ENCODE peak calls at places on chromosomes 13 and 19, in four cellular contexts. G is bronchial epithelial cell, J is fibroblast of lung, H is MCF 10A. X is an unnamed sample.

GRCh38 chr13:104571161-104571889 is 1505.1 kb upstream of the SLC10A2 start:
- DNase-seq in J (peak; percentile 88), G (peak; percentile 89), H (peak; percentile 80), X (no peak)

GRCh38 chr19:40756502-40757110 is 5.6 kb downstream of the SNRPA start:
- DNase-seq in J (no peak), H (no peak), G (peak; percentile 68), X (no peak)

GRCh38 chr13:64471916-64472315 is 2758.2 kb downstream of the PCDH9 start:
- DNase-seq in G (peak; percentile 42), J (peak; percentile 76), H (peak; percentile 43), X (no peak)

GRCh38 chr13:91236182-91236581 is 111.3 kb upstream of the MIR17HG start:
- DNase-seq in J (no peak), H (no peak), G (no peak), X (no peak)

GRCh38 chr13:20847298-20847697 is 55.2 kb downstream of the XPO4 start:
- DNase-seq in G (no peak), H (no peak), J (no peak), X (no peak)

GRCh38 chr13:28494861-28495585 is at the start of gene FLT1:
- DNase-seq in G (no peak), H (no peak), J (no peak), X (no peak)

GRCh38 chr19:8149261-8150094 is at the start of gene FBN3:
- DNase-seq in H (no peak), G (no peak), J (no peak), X (no peak)

GRCh38 chr19:43474986-43475705 is 9.7 kb upstream of the LYPD3 start:
- DNase-seq in H (peak; percentile 95), G (peak; percentile 84), J (peak; percentile 95), X (peak; percentile 96)

GRCh38 chr19:41687419-41687818 is 651 bp downstream of the CEACAM7 start:
- DNase-seq in G (no peak), H (no peak), J (no peak), X (no peak)

GRCh38 chr13:42996584-42996983 is 4.5 kb upstream of the EPSTI1 start:
- DNase-seq in G (peak; percentile 100), J (peak; percentile 84), H (peak; percentile 91), X (no peak)

GRCh38 chr13:27170521-27171243 is 929 bp downstream of the USP12 start:
- DNase-seq in J (no peak), H (peak; percentile 38), G (no peak), X (no peak)

DNA sequence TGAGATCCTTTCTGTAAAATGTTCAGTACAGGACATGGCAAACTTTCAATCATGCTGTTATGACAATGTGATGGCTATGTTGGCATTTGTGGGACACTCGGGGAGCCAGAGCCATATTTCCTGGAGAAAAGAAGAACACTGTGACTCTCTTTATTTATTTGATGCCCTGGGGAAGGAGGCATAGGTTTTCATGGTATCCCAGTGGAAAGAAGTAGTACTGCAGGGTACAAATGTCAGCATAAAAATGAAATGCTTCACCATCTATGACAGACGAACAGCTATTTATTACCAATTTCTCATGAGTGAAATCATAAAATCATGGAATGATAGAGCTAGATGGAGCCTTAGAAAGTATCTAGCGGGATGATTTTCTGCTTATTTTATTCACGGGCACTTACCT is 217.1 kb downstream of the COL4A1 start:
- DNase-seq in G (no peak), J (no peak), H (no peak), X (no peak)
- TF ChIP-seq CTCF in G (peak; percentile 20), J (peak; percentile 14), H (no peak), X (peak; percentile 32)

GRCh38 chr19:15998166-15998565 is 49.4 kb downstream of the OR10H4 start:
- DNase-seq in J (no peak), H (no peak), G (no peak), X (no peak)

GRCh38 chr19:15991602-15992001 is 42.8 kb downstream of the OR10H4 start:
- DNase-seq in G (no peak), H (no peak), J (no peak), X (no peak)

GRCh38 chr19:15992014-15992413 is 43.2 kb downstream of the OR10H4 start:
- DNase-seq in G (no peak), J (no peak), H (no peak), X (no peak)

GRCh38 chr19:16000024-16000687 is 51.3 kb downstream of the OR10H4 start:
- DNase-seq in H (no peak), J (no peak), G (no peak), X (no peak)

GRCh38 chr19:15995536-15995935 is 46.7 kb downstream of the OR10H4 start:
- DNase-seq in G (no peak), J (no peak), H (no peak), X (no peak)
- TF ChIP-seq CTCF in G (no peak), J (no peak), H (no peak), X (no peak)

GRCh38 chr19:47247308-47247990 is 8.9 kb upstream of the CCDC9 start:
- DNase-seq in H (peak; percentile 81), J (peak; percentile 80), G (peak; percentile 55), X (no peak)
- TF ChIP-seq CTCF in H (peak; percentile 86), J (peak; percentile 84), G (peak; percentile 77), X (peak; percentile 93)

GRCh38 chr19:37114001-37114400 is 35.8 kb downstream of the ZNF420 start:
- DNase-seq in H (no peak), J (no peak), G (no peak), X (no peak)
- TF ChIP-seq CTCF in H (peak; percentile 27), J (peak; percentile 8), G (no peak), X (peak; percentile 21)